ENCODE peak calls at places on chromosomes 5 and 9, in four cellular contexts. K, B, M and R are unnamed samples.

GRCh38 chr5:127615916-127616315 is 33.0 kb upstream of the CTXN3 start:
- DNase-seq in M (no peak), B (no peak), K (no peak), R (no peak)

GRCh38 chr9:33157960-33158359 is 9.2 kb downstream of the B4GALT1 start:
- DNase-seq in M (no peak), B (no peak), K (no peak), R (no peak)

GRCh38 chr9:83999141-83999918 is 18.7 kb downstream of the RMI1 start:
- DNase-seq in M (no peak), B (no peak), K (no peak), R (no peak)

GRCh38 chr5:72206160-72206559 is 98.9 kb downstream of the MAP1B start:
- DNase-seq in M (no peak), K (peak), B (no peak), R (no peak)

GRCh38 chr5:179762781-179763176 is 30.2 kb downstream of the MAML1 start:
- DNase-seq in M (no peak), K (no peak), B (no peak), R (no peak)

GRCh38 chr9:136429683-136430590 is 9.7 kb downstream of the INPP5E start:
- DNase-seq in K (no peak), B (no peak), M (no peak), R (no peak)

GRCh38 chr5:124301850-124302249 is 444.6 kb downstream of the ZNF608 start:
- DNase-seq in M (no peak), K (no peak), B (no peak), R (no peak)

GRCh38 chr9:109452761-109453160 is 45.3 kb downstream of the PTPN3 start:
- DNase-seq in B (no peak), M (no peak), K (no peak), R (no peak)

GRCh38 chr5:103232393-103232999 is 26.1 kb upstream of the MACIR start:
- DNase-seq in K (peak), B (no peak), M (peak), R (peak)

GRCh38 chr9:69143291-69143690 is 30.8 kb upstream of the TJP2 start:
- DNase-seq in M (no peak), K (no peak), B (no peak), R (no peak)

GRCh38 chr9:112533660-112534059 is 47.0 kb downstream of the KIAA1958 start:
- DNase-seq in B (no peak), K (no peak), M (no peak), R (no peak)

GRCh38 chr5:142915038-142915437 is 144.9 kb downstream of the ARHGAP26 start:
- DNase-seq in B (no peak), K (no peak), M (no peak), R (no peak)

GRCh38 chr5:132679166-132679565 is 5.4 kb downstream of the IL4 start:
- DNase-seq in K (no peak), M (no peak), B (no peak), R (no peak)

GRCh38 chr9:106960238-106960637 is 97.3 kb downstream of the ZNF462 start:
- DNase-seq in M (no peak), B (no peak), K (no peak), R (no peak)

GRCh38 chr5:135476615-135477493 is 24.7 kb upstream of the TIFAB start:
- DNase-seq in B (no peak), M (no peak), K (peak), R (no peak)

GRCh38 chr5:38648703-38649291 is 92.4 kb upstream of the LIFR start:
- DNase-seq in B (no peak), K (no peak), M (no peak), R (no peak)

GRCh38 chr5:56838409-56839039 is 23.2 kb downstream of the MAP3K1 start:
- DNase-seq in M (peak), K (peak), B (peak), R (no peak)

GRCh38 chr9:79489241-79490000 is 82.3 kb upstream of the TLE4 start:
- DNase-seq in K (no peak), B (no peak), M (peak), R (no peak)

GRCh38 chr5:56329652-56330051 is 96.5 kb upstream of the ANKRD55 start:
- DNase-seq in B (peak), K (no peak), M (peak), R (no peak)

GRCh38 chr5:36683821-36684434 is 77.5 kb downstream of the SLC1A3 start:
- DNase-seq in K (no peak), M (no peak), B (no peak), R (no peak)

GRCh38 chr9:121651295-121652036 is at the start of gene DAB2IP:
- DNase-seq in K (no peak), M (no peak), B (no peak), R (peak)

GRCh38 chr9:96420468-96421219 is 2.5 kb upstream of the ZNF367 start:
- DNase-seq in B (peak), M (peak), K (peak), R (no peak)

GRCh38 chr5:50359187-50359586 is 81.9 kb downstream of the EMB start:
- DNase-seq in M (no peak), K (no peak), B (no peak), R (no peak)

GRCh38 chr9:115117999-115118470 is at the start of gene TNC:
- DNase-seq in B (no peak), K (no peak), M (no peak), R (peak)

GRCh38 chr9:101923451-101923850 is 185.0 kb upstream of the GRIN3A start:
- DNase-seq in M (no peak), B (no peak), K (no peak), R (no peak)

GRCh38 chr5:125190232-125191051 is 444.0 kb upstream of the ZNF608 start:
- DNase-seq in M (no peak), K (no peak), B (no peak), R (peak)

GRCh38 chr9:124392855-124393460 is 22.3 kb downstream of the PSMB7 start:
- DNase-seq in M (no peak), K (peak), B (no peak), R (peak)

GRCh38 chr5:110496276-110496675 is 230.2 kb downstream of the TMEM232 start:
- DNase-seq in B (no peak), M (no peak), K (no peak), R (no peak)

GRCh38 chr9:93184439-93185221 is 691 bp downstream of the WNK2 start:
- DNase-seq in B (no peak), M (no peak), K (no peak), R (peak)

GRCh38 chr5:154510156-154510555 is 32.1 kb upstream of the HAND1 start:
- DNase-seq in K (no peak), B (no peak), M (no peak), R (no peak)

GRCh38 chr5:42840279-42840678 is 28.6 kb upstream of the SELENOP start:
- DNase-seq in M (peak), K (no peak), B (no peak), R (no peak)

GRCh38 chr5:177462021-177462670 is 11.3 kb downstream of the DBN1 start:
- DNase-seq in B (no peak), K (peak), M (no peak), R (no peak)

GRCh38 chr9:137161558-137162483 is 8.0 kb downstream of the LRRC26 start:
- DNase-seq in K (peak), M (no peak), B (no peak), R (peak)

GRCh38 chr9:95887926-95888497 is 12.5 kb downstream of the ERCC6L2 start:
- DNase-seq in M (no peak), B (no peak), K (no peak), R (no peak)

GRCh38 chr9:14219865-14220655 is 93.9 kb downstream of the NFIB start:
- DNase-seq in B (no peak), M (no peak), K (no peak), R (no peak)

GRCh38 chr9:95075700-95076099 is 241.8 kb downstream of the FANCC start:
- DNase-seq in K (no peak), B (no peak), M (no peak), R (no peak)

GRCh38 chr5:180172447-180173197 is 36.4 kb downstream of the RASGEF1C start:
- DNase-seq in B (no peak), K (no peak), M (peak), R (no peak)

DNA sequence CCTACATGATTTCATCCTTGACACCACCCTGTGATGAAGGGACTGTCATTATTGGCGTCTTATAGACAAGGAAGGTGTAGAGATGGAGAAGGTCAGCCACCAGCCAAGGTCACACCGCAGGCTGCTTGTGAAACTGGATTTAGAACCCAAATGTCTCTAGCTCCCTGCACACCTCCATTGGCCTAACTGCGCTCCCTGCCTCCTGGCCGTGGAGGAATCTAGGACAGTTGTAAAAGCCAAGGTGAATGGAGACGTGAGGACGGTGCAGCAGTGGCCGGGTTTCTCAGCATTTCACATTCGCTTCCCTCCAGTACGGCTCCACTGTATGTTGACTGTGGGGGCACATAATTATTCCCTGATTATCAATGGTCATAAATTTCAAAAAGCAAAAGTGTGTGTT is 119.9 kb downstream of the NSG2 start:
- DNase-seq in K (no peak), B (no peak), M (no peak), R (no peak)
- TF ChIP-seq FOXK2 in K (no peak), B (no peak), M (no peak), R (no peak)

GRCh38 chr9:5510991-5511390 is 660 bp downstream of the PDCD1LG2 start:
- DNase-seq in K (no peak), B (no peak), M (no peak), R (no peak)
- TF ChIP-seq TARDBP in K (no peak), B (no peak), M (no peak), R (no peak)

DNA sequence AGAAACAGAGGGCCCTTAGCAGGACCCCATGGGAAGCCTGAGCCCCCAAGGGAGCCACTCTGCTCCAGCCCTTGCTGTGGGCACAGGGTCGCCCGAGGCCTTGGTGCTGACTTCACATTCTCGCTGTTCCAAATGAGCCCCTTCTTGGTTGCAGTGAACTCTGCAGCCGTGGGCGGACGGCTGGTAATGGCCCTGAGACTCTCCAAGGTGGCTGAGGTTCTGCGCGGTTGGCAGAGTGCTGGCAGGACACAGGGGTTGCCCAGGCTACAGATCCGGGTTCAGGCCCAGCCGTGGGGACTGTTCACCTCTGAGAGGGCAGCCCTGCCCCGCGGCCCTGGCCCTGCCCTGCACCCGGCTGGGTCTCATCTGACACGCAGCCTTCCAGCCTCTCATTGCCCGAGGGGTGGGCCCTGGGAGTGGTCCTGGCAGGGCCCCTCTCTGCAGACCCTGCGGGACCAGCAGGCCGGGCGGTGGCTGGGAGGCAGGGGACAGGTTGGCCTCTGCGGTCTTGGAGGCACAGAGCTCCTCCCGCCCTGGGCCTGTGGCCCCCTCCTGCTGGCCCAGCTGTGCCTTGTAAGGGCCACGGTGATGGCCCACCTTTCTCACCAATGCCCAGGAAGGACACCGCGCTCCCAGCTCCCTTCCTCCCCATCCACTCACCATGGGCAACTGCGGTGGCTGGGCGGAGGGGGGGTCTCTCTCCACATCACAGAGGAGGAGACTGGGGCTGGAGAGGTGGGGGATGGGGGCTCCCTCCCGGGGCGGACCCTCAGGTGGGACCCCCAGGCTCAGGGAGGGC is 51.6 kb downstream of the AHRR start:
- DNase-seq in K (no peak), B (no peak), M (no peak), R (peak)
- TF ChIP-seq BHLHE40 in K (no peak), B (no peak), M (no peak), R (no peak)

DNA sequence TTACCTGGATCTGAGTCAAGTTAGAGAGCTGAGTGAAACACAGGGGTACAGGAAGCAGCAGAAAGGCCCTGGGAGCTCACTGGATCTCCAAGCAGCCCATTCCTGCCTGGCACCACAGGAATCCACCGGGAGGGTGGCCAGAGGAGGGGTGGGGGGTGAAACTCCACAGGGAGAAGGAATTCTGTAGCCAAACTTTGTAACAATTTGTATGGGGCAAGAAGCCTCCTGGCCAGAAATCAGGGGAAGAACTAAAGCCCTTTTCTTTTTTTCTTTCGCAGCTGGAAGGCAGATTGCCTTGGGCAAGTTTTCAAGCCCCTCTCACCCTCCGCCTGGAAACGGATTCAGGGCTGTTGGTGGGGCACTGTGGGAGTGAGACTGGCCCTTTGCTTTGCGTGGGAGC is 576.1 kb downstream of the BNC2 start:
- DNase-seq in B (no peak), M (no peak), K (no peak), R (no peak)
- TF ChIP-seq FOXK2 in B (no peak), M (no peak), K (no peak), R (no peak)

GRCh38 chr9:120490888-120491595 is 88.9 kb downstream of the CDK5RAP2 start:
- DNase-seq in B (peak), K (no peak), M (no peak), R (no peak)
- TF ChIP-seq TARDBP in B (no peak), K (no peak), M (no peak), R (no peak)

DNA sequence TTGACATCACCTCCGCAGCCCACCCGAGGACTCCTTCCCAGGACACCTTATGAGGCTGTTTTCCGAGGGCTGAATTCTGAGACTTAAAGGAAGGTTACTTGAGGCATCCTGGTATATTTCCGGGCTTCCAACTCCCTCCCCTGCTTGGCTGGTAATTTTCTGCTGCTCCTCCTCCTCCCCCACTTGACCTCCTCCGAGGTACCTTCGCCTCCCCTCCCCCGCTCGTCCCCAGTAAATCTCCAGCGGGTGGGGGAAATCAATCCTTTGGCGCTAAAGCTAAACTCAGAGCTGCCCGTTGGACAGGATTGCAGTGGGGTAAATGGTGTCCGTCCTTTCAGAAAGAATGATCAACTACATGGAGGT is 4.9 kb upstream of the ISL1 start:
- DNase-seq in K (no peak), M (no peak), B (no peak), R (no peak)
- TF ChIP-seq BHLHE40 in K (no peak), M (no peak), B (no peak), R (no peak)

DNA sequence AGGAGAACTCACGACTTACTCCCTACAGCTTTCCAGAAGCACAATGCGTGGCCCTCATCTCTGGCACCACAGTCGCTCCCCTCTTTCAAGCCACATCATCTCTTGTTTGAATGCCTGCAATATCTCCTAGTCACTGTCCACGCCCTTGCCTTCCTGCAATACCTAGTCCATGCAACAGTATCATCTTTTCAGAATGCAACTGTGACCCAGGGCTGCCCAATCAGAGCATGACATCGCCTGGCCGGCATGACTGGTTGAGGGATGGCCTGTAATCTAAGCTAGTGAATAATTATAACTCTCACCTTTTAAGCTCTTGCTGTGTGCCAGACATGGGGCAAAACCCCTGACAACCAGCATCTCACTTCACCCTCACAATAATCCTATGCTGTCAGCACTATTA is 52.5 kb upstream of the CPEB4 start:
- DNase-seq in M (no peak), B (no peak), K (no peak), R (no peak)
- TF ChIP-seq FOXK2 in M (no peak), B (no peak), K (no peak), R (no peak)

GRCh38 chr5:111973946-111974345 is 217.0 kb upstream of the NREP start:
- DNase-seq in B (no peak), K (no peak), M (no peak), R (no peak)
- TF ChIP-seq TARDBP in B (no peak), K (no peak), M (no peak), R (no peak)